ENCODE peak calls at places on chromosomes 12 and 14, in five cellular contexts. V is HAP-1, S is left lung, H is Panc1, R is upper lobe of right lung. J is an unnamed sample. For H3K27me3 and H3K4me1, the result is how much of the 10 kb centered on the place peaks cover.

GRCh38 chr12:27463826-27464554 is 17.5 kb downstream of the SMCO2 start:
- DNase-seq in V (no peak), R (no peak), H (no peak), S (peak), J (no peak)

GRCh38 chr12:57233357-57234232 is 4.1 kb downstream of the SHMT2 start:
- DNase-seq in S (no peak), V (no peak), H (no peak), R (no peak), J (no peak)

GRCh38 chr14:76922599-76922998 is 96.4 kb downstream of the LRRC74A start:
- DNase-seq in R (no peak), S (no peak), V (peak), H (no peak), J (no peak)

GRCh38 chr14:24132061-24132685 is 1.7 kb downstream of the FITM1 start:
- DNase-seq in H (no peak), S (no peak), V (no peak), R (no peak), J (no peak)

GRCh38 chr12:104986022-104986941 is at the start of gene NOPCHAP1:
- DNase-seq in H (peak), S (peak), V (peak), R (peak), J (peak)

GRCh38 chr12:574475-575128 is 88.6 kb downstream of the NINJ2 start:
- DNase-seq in V (no peak), R (no peak), H (no peak), S (no peak), J (no peak)

GRCh38 chr12:54006700-54007220 is 2.0 kb upstream of the HOXC8 start:
- DNase-seq in S (no peak), H (no peak), V (no peak), R (no peak), J (no peak)

GRCh38 chr14:64040044-64040443 is 187.2 kb downstream of the SYNE2 start:
- DNase-seq in V (no peak), H (no peak), R (no peak), S (no peak), J (no peak)

GRCh38 chr14:64848239-64848638 is 31.5 kb downstream of the SPTB start:
- DNase-seq in S (no peak), V (no peak), R (no peak), H (no peak), J (no peak)

GRCh38 chr14:23829736-23830474 is 123.7 kb upstream of the DHRS4 start:
- DNase-seq in S (no peak), H (peak), V (no peak), R (no peak), J (no peak)

GRCh38 chr12:54349031-54349430 is 15.3 kb downstream of the GPR84 start:
- DNase-seq in V (no peak), H (no peak), R (no peak), S (no peak), J (no peak)

GRCh38 chr12:96719671-96720362 is 187.2 kb upstream of the NEDD1 start:
- DNase-seq in V (no peak), S (no peak), R (no peak), H (no peak), J (no peak)

GRCh38 chr14:54509546-54510501 is at the start of gene CGRRF1:
- DNase-seq in V (peak), H (peak), R (peak), S (peak), J (peak)

GRCh38 chr12:121005346-121005815 is 10.9 kb downstream of the C12orf43 start:
- DNase-seq in V (peak), H (peak), R (no peak), S (no peak), J (no peak)

GRCh38 chr12:26058308-26058707 is 66.5 kb downstream of the BHLHE41 start:
- DNase-seq in S (no peak), H (no peak), R (no peak), V (no peak), J (no peak)

GRCh38 chr12:52832451-52832850 is 1.7 kb downstream of the KRT79 start:
- DNase-seq in H (no peak), S (no peak), R (peak), V (no peak), J (no peak)

GRCh38 chr12:48923117-48923516 is 2.2 kb downstream of the FKBP11 start:
- DNase-seq in R (no peak), H (no peak), V (no peak), S (no peak), J (no peak)

GRCh38 chr12:19148860-19149259 is 19.3 kb downstream of the PLEKHA5 start:
- DNase-seq in R (no peak), V (no peak), S (no peak), H (no peak), J (no peak)

GRCh38 chr14:81219821-81220487 is 805 bp downstream of the GTF2A1 start:
- DNase-seq in R (peak), V (peak), S (peak), H (no peak), J (no peak)

GRCh38 chr14:28867571-28867970 is 101.0 kb downstream of the FOXG1 start:
- DNase-seq in H (no peak), V (no peak), R (no peak), S (no peak), J (no peak)

GRCh38 chr12:12505544-12506501 is 56.8 kb downstream of the DUSP16 start:
- DNase-seq in S (no peak), V (no peak), H (no peak), R (no peak), J (no peak)

GRCh38 chr14:78566017-78566858 is 396.1 kb downstream of the NRXN3 start:
- DNase-seq in S (peak), R (peak), V (peak), H (peak), J (peak)

GRCh38 chr14:100374270-100374669 is 51.1 kb downstream of the SLC25A47 start:
- DNase-seq in S (no peak), V (no peak), R (no peak), H (no peak), J (no peak)

GRCh38 chr14:97251423-97252155 is 454.4 kb downstream of the VRK1 start:
- DNase-seq in H (no peak), S (no peak), V (no peak), R (no peak), J (peak)

GRCh38 chr12:131085816-131086591 is 132.3 kb downstream of the ADGRD1 start:
- DNase-seq in R (peak), V (peak), H (no peak), S (no peak), J (no peak)

GRCh38 chr12:104903648-104904423 is 54.3 kb downstream of the SLC41A2 start:
- DNase-seq in V (no peak), R (no peak), H (no peak), S (no peak), J (no peak)

GRCh38 chr12:80317899-80318298 is 126.1 kb upstream of the PTPRQ start:
- DNase-seq in V (no peak), H (no peak), S (no peak), R (no peak), J (no peak)

GRCh38 chr12:127240249-127240929 is 1026.6 kb upstream of the TMEM132C start:
- DNase-seq in V (no peak), R (no peak), S (no peak), H (no peak), J (no peak)

GRCh38 chr12:106648736-106649135 is 65.9 kb downstream of the RFX4 start:
- DNase-seq in S (no peak), H (no peak), R (no peak), V (no peak), J (no peak)

GRCh38 chr14:100587248-100587762 is at the start of gene BEGAIN:
- DNase-seq in S (peak), V (no peak), H (no peak), R (no peak), J (no peak)

GRCh38 chr12:132452596-132453350 is 37.2 kb upstream of the FBRSL1 start:
- DNase-seq in R (no peak), S (no peak), H (no peak), V (no peak), J (no peak)

GRCh38 chr12:51205350-51205749 is 12.5 kb downstream of the POU6F1 start:
- DNase-seq in S (no peak), H (no peak), R (no peak), V (no peak), J (no peak)

GRCh38 chr12:71958056-71958455 is 19.4 kb downstream of the TPH2 start:
- DNase-seq in H (no peak), S (no peak), V (no peak), R (no peak), J (no peak)

GRCh38 chr14:69600304-69600891 is 11.0 kb upstream of the SUSD6 start:
- DNase-seq in S (no peak), H (no peak), R (no peak), V (no peak), J (no peak)

GRCh38 chr14:68791078-68791983 is 1.5 kb downstream of the ZFP36L1 start:
- DNase-seq in R (no peak), H (no peak), S (no peak), V (no peak), J (no peak)

GRCh38 chr14:51616256-51616655 is 35.5 kb upstream of the FRMD6 start:
- DNase-seq in V (no peak), H (no peak), R (no peak), S (no peak), J (no peak)

GRCh38 chr14:76729953-76730505 is 31.2 kb upstream of the VASH1 start:
- DNase-seq in H (no peak), S (no peak), V (no peak), R (no peak), J (no peak)

GRCh38 chr12:19198272-19198671 is 68.7 kb downstream of the PLEKHA5 start:
- DNase-seq in H (no peak), S (no peak), V (peak), R (no peak), J (no peak)

GRCh38 chr14:88791252-88791621 is 1.5 kb downstream of the EML5 start:
- DNase-seq in R (no peak), V (no peak), S (no peak), H (no peak), J (no peak)

GRCh38 chr14:88792572-88793258 is at the start of gene EML5:
- DNase-seq in R (peak), S (peak), H (no peak), V (peak), J (peak)

GRCh38 chr14:88793259-88793625 is 489 bp upstream of the EML5 start:
- DNase-seq in S (no peak), R (no peak), V (no peak), H (no peak), J (no peak)

GRCh38 chr14:88791629-88792571 is 853 bp downstream of the EML5 start:
- DNase-seq in R (peak), S (peak), H (no peak), V (peak), J (no peak)

DNA sequence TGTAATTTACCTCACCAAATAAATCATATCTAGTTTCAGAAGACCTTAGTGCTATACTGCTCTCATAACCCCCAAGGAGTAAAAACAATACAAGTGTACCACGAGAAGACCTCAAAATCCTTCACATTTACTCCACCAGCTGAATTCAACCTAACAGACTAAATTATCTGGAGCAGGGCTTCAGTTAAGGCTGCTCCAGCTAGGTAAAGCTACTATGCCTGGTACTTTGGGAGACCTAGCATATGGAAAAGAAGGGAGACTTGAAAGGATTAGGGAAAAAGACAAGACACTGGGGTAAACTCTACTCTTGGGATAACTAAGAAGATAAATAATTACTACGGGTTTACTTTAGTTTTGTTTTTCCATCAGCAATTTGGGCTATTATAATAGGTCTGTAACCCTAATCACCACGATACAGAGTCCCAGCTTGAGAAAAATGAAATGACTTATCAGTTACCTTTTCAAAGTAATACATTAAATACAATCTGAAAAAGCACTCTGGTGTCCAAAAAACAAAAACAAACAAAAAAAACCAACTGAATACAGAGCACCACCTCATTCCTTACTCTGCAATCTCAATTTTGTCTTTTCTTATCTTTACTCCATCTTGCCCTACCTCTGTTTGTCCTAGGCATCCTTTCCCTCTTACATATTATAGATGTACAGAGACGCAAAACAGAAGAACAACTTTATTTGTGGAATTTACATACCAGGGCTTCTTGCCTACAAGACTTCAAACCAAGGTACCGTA is 2.1 kb downstream of the EML5 start:
- DNase-seq in R (no peak), H (no peak), V (no peak), S (no peak), J (no peak)
- H3K27me3 ChIP-seq in R (under half), H (under half), V (under half), S (under half), J (under half)

GRCh38 chr12:101697197-101697929 is at the start of gene CHPT1:
- DNase-seq in R (peak), S (peak), H (no peak), V (peak), J (peak)
- H3K4me1 ChIP-seq in R (under half), S (half or more), H (under half), V (under half), J (under half)

DNA sequence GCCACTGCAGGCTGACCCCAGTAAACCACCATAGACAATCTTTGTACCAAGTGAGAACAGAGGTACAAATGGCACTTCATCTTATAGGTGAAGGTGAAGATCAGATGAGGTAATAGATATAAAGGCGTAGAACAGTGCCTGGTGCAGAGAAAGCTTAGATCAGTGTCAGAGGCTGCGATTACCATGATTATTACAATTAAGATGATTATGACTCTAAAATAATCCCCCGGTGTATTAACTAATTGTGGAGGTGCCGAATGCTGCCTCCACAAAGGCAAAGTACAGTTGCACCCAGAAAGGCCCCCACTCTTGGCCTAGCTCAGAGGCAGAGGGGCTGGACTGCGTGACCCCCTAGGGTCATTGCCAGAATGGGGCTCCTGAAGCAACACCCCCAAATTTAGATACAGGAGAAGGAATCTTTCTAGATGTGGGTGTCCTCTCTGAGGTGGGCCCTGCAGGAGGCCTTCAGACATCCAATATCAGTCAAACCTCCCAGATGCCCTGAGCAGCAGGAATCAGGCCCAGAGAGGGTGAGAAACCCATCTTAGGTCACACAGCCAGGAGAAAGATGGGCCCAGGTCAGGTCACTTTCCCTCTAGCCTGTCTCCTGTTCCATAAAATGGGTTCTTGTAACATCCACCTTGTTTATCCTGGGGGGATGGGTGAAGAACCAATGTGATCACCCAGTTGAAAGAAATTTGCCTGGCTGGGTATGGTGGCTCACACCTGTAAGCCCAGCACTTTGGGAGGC is 139.8 kb downstream of the PHETA1 start:
- DNase-seq in V (no peak), R (no peak), S (no peak), H (no peak), J (no peak)
- H3K27me3 ChIP-seq in V (under half), R (under half), S (under half), H (under half), J (under half)

GRCh38 chr14:73776194-73776537 is 62.0 kb upstream of the PNMA1 start:
- DNase-seq in H (no peak), S (no peak), V (no peak), R (no peak), J (no peak)
- H3K4me1 ChIP-seq in H (half or more), S (half or more), V (under half), R (under half), J (under half)

GRCh38 chr14:104559043-104559768 is 20.4 kb upstream of the C14orf180 start:
- DNase-seq in S (no peak), R (no peak), H (no peak), V (no peak), J (no peak)

GRCh38 chr14:104559769-104560585 is 19.6 kb upstream of the C14orf180 start:
- DNase-seq in R (peak), S (no peak), V (no peak), H (no peak), J (no peak)

GRCh38 chr14:104557086-104557485 is 22.5 kb upstream of the C14orf180 start:
- DNase-seq in H (no peak), V (no peak), S (no peak), R (peak), J (no peak)

GRCh38 chr14:104557766-104558165 is 21.8 kb upstream of the C14orf180 start:
- DNase-seq in S (no peak), V (no peak), H (no peak), R (peak), J (no peak)

DNA sequence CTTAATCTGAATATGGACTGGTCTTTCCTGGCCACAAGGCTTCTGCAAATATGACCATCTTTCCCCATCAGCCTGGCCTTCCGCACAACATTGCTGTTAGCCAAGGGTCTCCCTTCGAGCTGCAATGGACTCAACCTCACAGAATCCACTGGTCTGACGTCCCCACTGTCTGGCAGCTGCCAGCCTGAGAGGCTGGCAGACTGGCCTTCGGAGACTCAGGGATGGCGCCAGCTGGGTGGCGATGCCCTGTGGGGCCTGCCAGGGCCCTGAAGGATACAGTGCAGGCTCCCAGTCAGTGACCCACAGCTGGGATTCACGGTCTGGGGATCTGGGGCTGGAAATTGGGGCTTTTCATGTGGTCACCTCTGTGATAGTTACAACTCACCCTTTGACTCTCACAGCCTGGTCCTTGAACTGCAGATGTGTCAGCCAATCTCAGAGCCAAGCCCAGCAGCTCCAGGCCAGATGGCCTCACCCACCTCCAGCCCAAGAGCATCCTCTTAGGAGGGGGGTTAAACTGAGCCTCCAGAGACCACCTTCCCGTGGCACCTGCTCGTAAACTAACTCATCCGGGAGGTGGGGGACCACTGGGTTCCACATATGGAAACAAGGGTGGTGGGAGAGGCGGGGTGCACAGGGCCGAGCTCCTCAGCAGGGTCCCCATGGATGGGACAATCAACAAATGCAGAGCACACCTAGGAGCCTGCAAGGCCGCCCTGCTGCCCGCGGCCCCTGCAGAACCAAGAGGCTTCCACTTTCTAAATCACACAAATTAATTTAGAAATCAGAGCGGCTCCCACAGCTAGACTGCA is 21.1 kb upstream of the C14orf180 start:
- DNase-seq in H (no peak), V (no peak), S (no peak), R (peak), J (no peak)
- H3K27me3 ChIP-seq in H (under half), V (under half), S (under half), R (under half), J (under half)

GRCh38 chr14:61385002-61385685 is 63.8 kb downstream of the PRKCH start:
- DNase-seq in H (no peak), V (no peak), S (no peak), R (no peak), J (no peak)
- H3K4me1 ChIP-seq in H (under half), V (under half), S (half or more), R (half or more), J (under half)

GRCh38 chr12:100484178-100484886 is 10.7 kb downstream of the NR1H4 start:
- DNase-seq in S (no peak), R (no peak), H (no peak), V (no peak), J (no peak)
- H3K27me3 ChIP-seq in S (under half), R (under half), H (under half), V (under half), J (under half)

GRCh38 chr12:47307680-47308399 is 228.1 kb upstream of the AMIGO2 start:
- DNase-seq in S (peak), V (no peak), H (peak), R (no peak), J (no peak)
- H3K4me1 ChIP-seq in S (under half), V (under half), H (under half), R (under half), J (under half)